ENCODE peak calls at places on chromosomes 13 and 19, in seven cellular contexts. K is K562; H is naive thymus-derived CD4-positive, alpha-beta T cell; U is heart right ventricle; M is aorta; F is stomach; W is GM23248. J is an unnamed sample. For H3K4me1, the result is how much of the 10 kb centered on the place peaks cover.

GRCh38 chr13:50320297-50320862 is 305.1 kb downstream of the KCNRG start:
- DNase-seq in M (no peak), F (no peak), K (no peak), H (no peak), W (peak), U (no peak), J (no peak)

GRCh38 chr13:96988441-96988840 is 5.8 kb downstream of the OXGR1 start:
- DNase-seq in M (no peak), U (no peak), H (no peak), F (no peak), K (no peak), W (no peak), J (no peak)

GRCh38 chr13:74134777-74135305 is 637 bp upstream of the KLF12 start:
- DNase-seq in K (peak), H (peak), F (peak), M (peak), U (peak), W (peak), J (peak)

GRCh38 chr19:29671393-29672076 is 6.3 kb downstream of the PLEKHF1 start:
- DNase-seq in K (peak), H (peak), M (peak), W (peak), F (peak), U (peak), J (peak)

GRCh38 chr19:31500921-31501320 is 151.7 kb upstream of the TSHZ3 start:
- DNase-seq in K (no peak), W (no peak), F (no peak), M (no peak), U (no peak), H (no peak), J (no peak)

GRCh38 chr13:33158271-33158670 is 127.3 kb downstream of the STARD13 start:
- DNase-seq in F (no peak), M (no peak), W (no peak), K (no peak), U (no peak), H (no peak), J (no peak)

GRCh38 chr13:114027046-114027760 is 53.3 kb upstream of the C13orf46 start:
- DNase-seq in H (no peak), U (peak), F (no peak), M (peak), W (no peak), K (no peak), J (no peak)

GRCh38 chr13:66926200-66926850 is 303.8 kb downstream of the PCDH9 start:
- DNase-seq in K (no peak), F (no peak), W (no peak), U (no peak), M (no peak), H (no peak), J (no peak)

GRCh38 chr19:3095375-3096191 is 1.4 kb downstream of the GNA11 start:
- DNase-seq in H (peak), U (no peak), M (no peak), W (peak), K (no peak), F (no peak), J (peak)

GRCh38 chr19:34120846-34121639 is 51.3 kb upstream of the LSM14A start:
- DNase-seq in U (no peak), F (peak), K (peak), M (no peak), H (peak), W (peak), J (no peak)

GRCh38 chr13:33448889-33449288 is 163.3 kb upstream of the STARD13 start:
- DNase-seq in U (no peak), W (no peak), F (no peak), K (no peak), M (no peak), H (no peak), J (no peak)

GRCh38 chr13:21330126-21330861 is 128.8 kb downstream of the ZDHHC20 start:
- DNase-seq in H (no peak), F (no peak), U (no peak), M (no peak), W (no peak), K (no peak), J (no peak)

GRCh38 chr19:23698711-23699520 is 11.9 kb upstream of the ZNF675 start:
- DNase-seq in U (no peak), W (peak), F (peak), M (no peak), H (no peak), K (no peak), J (peak)

GRCh38 chr19:49133621-49134454 is 14.5 kb downstream of the PPFIA3 start:
- DNase-seq in F (peak), W (peak), H (peak), K (peak), U (peak), M (peak), J (peak)

GRCh38 chr13:80921971-80922370 is 581.0 kb upstream of the SPRY2 start:
- DNase-seq in K (no peak), F (no peak), U (no peak), H (no peak), W (no peak), M (no peak), J (no peak)

GRCh38 chr19:37468961-37469777 is at the start of gene ZNF570:
- DNase-seq in M (peak), U (peak), K (no peak), F (peak), W (peak), H (peak), J (peak)

GRCh38 chr13:101708115-101708514 is 255.6 kb downstream of the ITGBL1 start:
- DNase-seq in K (no peak), H (no peak), W (no peak), U (no peak), F (no peak), M (no peak), J (no peak)

GRCh38 chr19:33493401-33494275 is 28.0 kb downstream of the PEPD start:
- DNase-seq in M (peak), W (no peak), K (no peak), H (no peak), U (no peak), F (no peak), J (no peak)

GRCh38 chr13:32228330-32229041 is 86.7 kb downstream of the ZAR1L start:
- DNase-seq in W (peak), M (no peak), K (no peak), F (no peak), H (no peak), U (no peak), J (no peak)

GRCh38 chr13:44710576-44710975 is 134.4 kb upstream of the TSC22D1 start:
- DNase-seq in K (no peak), U (no peak), M (no peak), H (no peak), W (peak), F (no peak), J (no peak)

GRCh38 chr19:12365372-12366162 is at the start of gene ZNF442:
- DNase-seq in W (peak), M (peak), H (peak), U (peak), K (peak), F (peak), J (peak)

GRCh38 chr19:45141203-45141900 is 19.4 kb downstream of the NKPD1 start:
- DNase-seq in F (no peak), H (no peak), W (no peak), K (no peak), M (no peak), U (no peak), J (no peak)

GRCh38 chr13:22298530-22298929 is 627.7 kb downstream of the FGF9 start:
- DNase-seq in K (no peak), H (no peak), U (no peak), F (no peak), W (no peak), M (no peak), J (no peak)

GRCh38 chr13:30376426-30377311 is 45.6 kb upstream of the UBE2L5 start:
- DNase-seq in H (peak), K (no peak), F (peak), W (no peak), M (no peak), U (no peak), J (peak)

GRCh38 chr19:30312582-30313352 is 59.4 kb upstream of the ZNF536 start:
- DNase-seq in U (no peak), F (no peak), K (no peak), M (no peak), W (no peak), H (no peak), J (no peak)

GRCh38 chr19:40811478-40812341 is 12.7 kb downstream of the EGLN2 start:
- DNase-seq in K (peak), H (peak), F (no peak), U (no peak), W (no peak), M (no peak), J (no peak)

GRCh38 chr19:11963566-11964355 is 1.1 kb upstream of the ZNF763 start:
- DNase-seq in F (peak), W (peak), U (peak), K (peak), M (peak), H (peak), J (peak)

DNA sequence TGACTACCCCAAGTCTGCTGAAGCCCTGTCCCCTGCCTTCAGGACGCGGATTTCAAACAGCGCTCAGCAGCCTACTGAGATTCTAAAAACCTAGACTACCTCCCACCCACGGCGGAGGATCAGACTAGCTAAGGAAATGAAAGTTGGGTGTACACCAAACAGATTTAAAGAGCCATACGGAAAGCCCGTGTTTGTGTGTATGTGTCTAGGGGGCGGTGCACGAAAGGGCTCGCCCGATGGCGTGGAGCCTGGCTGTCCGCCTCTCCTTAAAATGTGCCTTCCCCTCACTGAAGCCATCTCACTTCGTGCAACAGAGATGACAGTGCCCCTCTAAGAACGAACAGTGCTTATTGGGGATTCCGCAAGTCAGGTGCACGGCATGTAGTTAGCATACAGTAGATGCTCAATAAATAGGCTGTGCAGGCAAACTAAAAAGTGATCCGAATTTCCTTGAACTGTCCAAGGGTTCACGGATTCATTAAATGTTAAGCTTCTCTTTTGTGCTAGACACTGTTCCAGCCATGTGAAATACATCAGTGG is 639 bp downstream of the LENG1 start:
- DNase-seq in F (no peak), W (peak), K (no peak), U (no peak), H (peak), M (no peak), J (no peak)
- H3K4me1 ChIP-seq in F (half or more), W (under half), K (under half), U (under half), H (under half), M (under half), J (under half)

GRCh38 chr19:16572332-16573211 is at the start of gene SLC35E1:
- DNase-seq in W (peak), K (peak), F (peak), M (peak), H (peak), U (peak), J (peak)

GRCh38 chr19:16571689-16572331 is 405 bp downstream of the SLC35E1 start:
- DNase-seq in K (no peak), W (peak), U (peak), F (peak), M (no peak), H (no peak), J (no peak)

GRCh38 chr19:16575282-16575681 is 3.1 kb upstream of the SLC35E1 start:
- DNase-seq in U (no peak), F (no peak), K (no peak), M (no peak), H (no peak), W (no peak), J (no peak)

GRCh38 chr19:16573925-16574324 is 1.7 kb upstream of the SLC35E1 start:
- DNase-seq in F (no peak), U (no peak), M (no peak), W (no peak), H (no peak), K (no peak), J (no peak)

DNA sequence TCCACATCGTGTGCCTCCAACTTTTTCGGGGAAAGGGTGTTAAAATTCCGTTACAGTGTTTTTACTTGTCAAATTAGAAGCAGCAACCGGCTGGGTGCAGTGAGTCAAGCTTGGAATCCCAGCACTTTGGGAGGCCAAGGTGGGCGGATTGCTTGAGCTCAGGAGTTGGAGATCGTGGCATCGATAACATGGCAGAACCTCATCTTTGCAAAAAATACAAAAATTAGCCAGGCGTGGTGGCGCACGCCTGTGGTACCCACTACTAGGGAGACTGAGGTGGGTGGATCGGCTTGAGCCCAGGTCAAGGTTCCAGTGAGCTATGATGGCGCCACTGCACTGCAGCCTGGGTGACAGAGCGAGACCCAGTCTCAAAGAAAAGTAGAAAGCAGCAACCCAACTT is 1.1 kb upstream of the SLC35E1 start:
- DNase-seq in K (no peak), M (no peak), F (no peak), W (peak), U (no peak), H (no peak), J (no peak)
- H3K4me1 ChIP-seq in K (under half), M (under half), F (half or more), W (under half), U (under half), H (under half), J (under half)

GRCh38 chr13:40599146-40599545 is 67.3 kb downstream of the FOXO1 start:
- DNase-seq in H (no peak), U (no peak), F (no peak), K (no peak), W (no peak), M (no peak), J (no peak)
- H3K4me1 ChIP-seq in H (under half), U (half or more), F (under half), K (under half), W (under half), M (under half), J (under half)

GRCh38 chr19:15332311-15332996 is at the start of gene BRD4:
- DNase-seq in U (peak), M (peak), F (peak), K (peak), H (peak), W (peak), J (peak)
- H3K4me1 ChIP-seq in U (half or more), M (under half), F (under half), K (under half), H (under half), W (under half), J (under half)

GRCh38 chr13:85386424-85386823 is 412.8 kb downstream of the SLITRK6 start:
- DNase-seq in W (no peak), M (no peak), K (no peak), H (no peak), U (no peak), F (no peak), J (no peak)
- H3K4me1 ChIP-seq in W (under half), M (under half), K (under half), H (under half), U (under half), F (under half), J (under half)

DNA sequence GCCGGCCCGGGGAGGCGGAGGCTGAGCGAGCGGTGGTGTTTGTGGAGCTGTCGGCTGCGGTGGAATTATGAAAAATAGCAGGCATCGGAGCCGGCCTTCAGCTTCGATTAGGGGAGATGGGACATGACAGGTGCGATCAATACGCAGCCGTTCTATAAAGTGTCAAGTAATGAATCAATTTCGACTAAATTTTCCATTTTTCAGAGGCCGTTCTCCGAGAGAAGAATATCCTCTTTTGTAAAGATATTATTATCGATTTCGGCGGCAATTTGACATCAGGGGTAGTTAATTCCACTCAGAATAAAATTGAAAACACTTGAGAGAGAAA is 4.8 kb upstream of the ERFL start:
- DNase-seq in F (no peak), H (no peak), M (no peak), U (no peak), W (peak), K (no peak), J (no peak)
- H3K4me1 ChIP-seq in F (under half), H (under half), M (under half), U (under half), W (under half), K (under half), J (under half)

DNA sequence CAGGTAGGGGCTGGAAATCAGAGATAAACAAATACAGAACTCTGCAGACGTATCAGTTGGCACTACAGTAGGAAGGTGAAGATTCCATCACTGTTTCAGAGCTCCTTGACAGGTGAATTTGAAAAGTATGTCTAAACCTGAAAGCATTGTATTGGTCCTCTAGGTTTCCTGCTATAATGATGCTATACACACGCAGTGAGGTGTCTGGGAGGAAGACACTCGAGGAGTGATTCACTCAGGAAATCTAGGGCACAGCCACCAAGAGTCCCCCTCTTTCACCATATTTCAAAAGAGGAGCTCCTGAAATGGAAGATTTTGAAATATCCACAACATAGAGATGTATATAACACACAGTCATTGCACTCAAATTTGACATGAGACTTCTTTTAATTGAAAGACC is 331.0 kb upstream of the DACH1 start:
- DNase-seq in F (no peak), H (no peak), U (no peak), K (no peak), M (no peak), W (no peak), J (no peak)
- H3K4me1 ChIP-seq in F (under half), H (under half), U (under half), K (under half), M (under half), W (under half), J (under half)

DNA sequence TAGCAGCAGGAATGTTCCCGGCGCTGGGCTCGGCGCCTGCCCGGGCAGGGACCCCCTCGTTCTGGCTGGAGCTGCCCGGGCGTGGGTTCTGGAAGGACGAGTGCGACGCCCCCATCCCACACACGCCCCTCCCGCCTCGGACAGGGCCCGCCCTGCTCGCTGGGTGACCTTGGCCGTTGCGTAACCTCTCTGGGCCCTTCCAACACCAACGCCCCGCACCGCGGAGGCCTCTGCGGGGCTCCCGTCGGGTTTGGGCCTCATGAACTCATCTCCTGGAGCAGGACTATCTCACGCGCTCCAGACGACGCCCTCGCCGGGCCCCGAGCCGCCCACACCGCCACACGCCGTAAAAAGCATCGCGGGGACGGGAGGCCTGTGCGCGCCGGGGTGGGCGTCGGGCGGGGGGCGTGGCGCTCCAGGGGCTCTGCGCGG is 10.4 kb downstream of the PALM start:
- DNase-seq in W (peak), U (peak), M (peak), H (no peak), K (peak), F (no peak), J (peak)
- H3K4me1 ChIP-seq in W (under half), U (under half), M (under half), H (under half), K (under half), F (under half), J (under half)

GRCh38 chr19:35858311-35858710 is 1.6 kb downstream of the KIRREL2 start:
- DNase-seq in F (no peak), M (no peak), H (no peak), W (no peak), K (no peak), U (no peak), J (no peak)
- H3K4me1 ChIP-seq in F (under half), M (under half), H (under half), W (under half), K (under half), U (under half), J (under half)

DNA sequence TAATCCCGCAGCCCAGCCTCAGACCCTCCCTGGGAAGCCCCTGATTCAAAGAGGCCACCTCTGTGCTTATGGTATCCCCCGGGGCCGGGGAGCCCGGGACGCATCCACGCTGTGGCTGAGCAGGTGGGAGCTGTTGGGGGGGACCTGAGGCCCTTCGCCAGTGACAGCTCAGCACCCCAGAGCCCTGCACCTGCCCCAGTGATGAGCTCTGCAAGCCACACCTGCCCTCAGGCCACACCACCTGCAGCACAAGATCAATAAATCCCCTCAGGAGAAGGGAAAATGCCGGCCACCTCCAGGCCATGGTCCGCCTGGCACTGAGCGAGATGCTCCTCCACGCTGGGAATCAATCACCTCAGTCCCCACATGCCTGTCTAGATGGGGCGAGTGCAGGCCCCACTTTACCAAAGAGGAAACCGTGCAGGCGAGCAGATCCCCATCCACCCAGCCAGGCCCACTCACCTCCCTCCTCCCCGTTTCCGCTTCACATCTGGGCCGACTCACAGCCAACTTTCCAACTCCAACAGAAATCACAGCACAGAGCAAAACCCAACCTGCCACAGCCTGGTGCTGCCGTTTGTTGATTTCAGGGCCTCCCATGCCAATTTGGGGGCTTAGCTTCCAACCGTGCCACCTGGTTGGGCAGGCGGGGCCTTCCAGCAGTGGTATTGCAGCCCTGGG is 12.8 kb downstream of the MOB3A start:
- DNase-seq in F (no peak), K (no peak), W (no peak), H (peak), U (no peak), M (no peak), J (no peak)
- H3K4me1 ChIP-seq in F (under half), K (under half), W (under half), H (half or more), U (under half), M (under half), J (under half)

J was measured in thyroid gland.